ENCODE peak calls at places on chromosomes 5 and 9, in seven cellular contexts. One of them, this sample, is unnamed.

GRCh38 chr5:156124713-156125112 is 202.3 kb upstream of the SGCD start:
- DNase-seq in HCT116: no peak
- DNase-seq in GM12878: no peak
- DNase-seq in K562: no peak
- DNase-seq in H1: no peak
- DNase-seq in SK-N-SH: no peak
- DNase-seq in HepG2: no peak
- DNase-seq in this sample: no peak

GRCh38 chr5:58804331-58804730 is 221.5 kb downstream of the RAB3C start:
- DNase-seq in HepG2: no peak
- DNase-seq in GM12878: no peak
- DNase-seq in K562: no peak
- DNase-seq in H1: no peak
- DNase-seq in SK-N-SH: no peak
- DNase-seq in HCT116: no peak
- DNase-seq in this sample: no peak

GRCh38 chr5:71666321-71666720 is 52.8 kb upstream of the CARTPT start:
- DNase-seq in SK-N-SH: no peak
- DNase-seq in K562: no peak
- DNase-seq in HCT116: no peak
- DNase-seq in GM12878: no peak
- DNase-seq in HepG2: no peak
- DNase-seq in H1: no peak
- DNase-seq in this sample: no peak

GRCh38 chr5:166823360-166823759 is 1468.1 kb upstream of the WWC1 start:
- DNase-seq in HCT116: no peak
- DNase-seq in SK-N-SH: no peak
- DNase-seq in HepG2: no peak
- DNase-seq in K562: no peak
- DNase-seq in H1: no peak
- DNase-seq in GM12878: no peak
- DNase-seq in this sample: no peak

GRCh38 chr9:81522721-81523551 is 166.4 kb downstream of the TLE1 start:
- DNase-seq in SK-N-SH: peak; percentile 55
- DNase-seq in H1: no peak
- DNase-seq in K562: no peak
- DNase-seq in HCT116: peak; percentile 48
- DNase-seq in GM12878: no peak
- DNase-seq in HepG2: peak; percentile 77
- DNase-seq in this sample: peak; percentile 13

GRCh38 chr5:141272906-141273305 is 27.7 kb downstream of the PCDHB15 start:
- DNase-seq in K562: no peak
- DNase-seq in H1: peak; percentile 3
- DNase-seq in HepG2: no peak
- DNase-seq in HCT116: no peak
- DNase-seq in SK-N-SH: no peak
- DNase-seq in GM12878: no peak
- DNase-seq in this sample: no peak

GRCh38 chr5:135428586-135428985 is 18.6 kb downstream of the DCANP1 start:
- DNase-seq in HCT116: no peak
- DNase-seq in H1: no peak
- DNase-seq in SK-N-SH: no peak
- DNase-seq in GM12878: no peak
- DNase-seq in K562: no peak
- DNase-seq in HepG2: no peak
- DNase-seq in this sample: no peak

GRCh38 chr9:73178044-73178443 is 26.4 kb downstream of the ANXA1 start:
- DNase-seq in K562: no peak
- DNase-seq in SK-N-SH: no peak
- DNase-seq in HepG2: no peak
- DNase-seq in HCT116: no peak
- DNase-seq in GM12878: no peak
- DNase-seq in H1: no peak
- DNase-seq in this sample: no peak

GRCh38 chr9:69132391-69132790 is 41.7 kb upstream of the TJP2 start:
- DNase-seq in GM12878: no peak
- DNase-seq in K562: no peak
- DNase-seq in SK-N-SH: no peak
- DNase-seq in HepG2: no peak
- DNase-seq in H1: no peak
- DNase-seq in HCT116: no peak
- DNase-seq in this sample: no peak

GRCh38 chr9:81146684-81147337 is 542.5 kb downstream of the TLE1 start:
- DNase-seq in SK-N-SH: no peak
- DNase-seq in H1: no peak
- DNase-seq in GM12878: no peak
- DNase-seq in HCT116: no peak
- DNase-seq in K562: no peak
- DNase-seq in HepG2: no peak
- DNase-seq in this sample: no peak

GRCh38 chr5:29995154-29995553 is 1198.3 kb upstream of the CDH6 start:
- DNase-seq in SK-N-SH: no peak
- DNase-seq in K562: no peak
- DNase-seq in HepG2: no peak
- DNase-seq in H1: no peak
- DNase-seq in GM12878: no peak
- DNase-seq in HCT116: no peak
- DNase-seq in this sample: no peak

GRCh38 chr5:96601811-96602244 is 60.3 kb upstream of the CAST start:
- DNase-seq in HCT116: peak; percentile 53
- DNase-seq in HepG2: peak; percentile 56
- DNase-seq in GM12878: peak; percentile 16
- DNase-seq in K562: peak; percentile 67
- DNase-seq in H1: no peak
- DNase-seq in SK-N-SH: peak; percentile 67
- DNase-seq in this sample: peak; percentile 79

GRCh38 chr5:76372320-76373054 is 30.6 kb upstream of the IQGAP2 start:
- DNase-seq in K562: peak; percentile 81
- DNase-seq in H1: no peak
- DNase-seq in GM12878: no peak
- DNase-seq in HCT116: peak; percentile 88
- DNase-seq in SK-N-SH: peak; percentile 27
- DNase-seq in HepG2: peak; percentile 76
- DNase-seq in this sample: peak; percentile 39

GRCh38 chr5:57859626-57860025 is 377.0 kb upstream of the ACTBL2 start:
- DNase-seq in H1: no peak
- DNase-seq in GM12878: no peak
- DNase-seq in K562: no peak
- DNase-seq in SK-N-SH: no peak
- DNase-seq in HepG2: no peak
- DNase-seq in HCT116: no peak
- DNase-seq in this sample: no peak

DNA sequence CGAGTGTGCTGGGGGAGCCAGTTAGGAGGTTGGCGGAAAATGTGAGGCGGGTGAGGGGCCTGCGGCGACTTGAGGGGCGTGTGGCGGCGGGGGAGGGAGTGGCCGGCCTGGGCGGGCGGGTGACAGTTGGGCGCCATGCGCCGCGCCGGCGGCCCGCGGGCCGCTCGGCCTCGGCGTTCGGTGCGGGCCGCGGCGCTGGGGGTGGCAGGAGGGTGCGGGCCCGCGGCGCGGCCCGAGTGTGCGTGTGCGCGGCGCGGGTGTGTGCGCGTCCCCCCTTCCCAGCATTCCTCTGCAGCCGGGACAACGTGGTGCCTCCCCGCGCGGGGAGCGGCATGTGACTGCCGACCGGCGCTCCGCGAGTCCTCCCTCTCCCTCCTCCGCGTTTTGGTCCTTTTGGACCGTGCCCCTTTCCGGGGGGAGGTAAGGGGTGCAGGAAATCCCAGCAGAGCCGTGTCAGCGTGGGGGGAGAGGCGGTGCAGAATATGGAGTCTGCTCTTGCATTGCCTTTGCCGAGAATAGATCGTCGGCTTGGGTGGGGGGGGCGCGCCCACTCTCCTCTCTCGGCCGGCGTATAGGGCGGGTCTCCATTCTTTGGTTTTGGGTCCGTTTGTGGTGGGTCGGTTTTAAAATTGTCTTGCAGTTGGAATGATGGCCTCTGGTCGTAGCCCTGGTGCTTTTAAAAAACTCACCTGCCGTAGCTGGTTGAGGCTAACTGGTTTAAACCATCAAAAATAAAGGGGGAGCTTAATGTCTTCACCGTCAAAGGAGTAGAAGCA is 1.9 kb downstream of the LARP1 start:
- DNase-seq in HepG2: no peak
- DNase-seq in K562: peak; percentile 54
- DNase-seq in H1: no peak
- DNase-seq in GM12878: no peak
- DNase-seq in SK-N-SH: peak; percentile 77
- DNase-seq in HCT116: no peak
- DNase-seq in this sample: peak; percentile 74
- TF ChIP-seq JUND in HepG2: no peak
- TF ChIP-seq JUND in K562: no peak
- TF ChIP-seq JUND in H1: no peak
- TF ChIP-seq JUND in GM12878: no peak
- TF ChIP-seq JUND in SK-N-SH: no peak
- TF ChIP-seq JUND in HCT116: no peak
- TF ChIP-seq JUND in this sample: no peak

GRCh38 chr9:37529111-37529510 is 43.4 kb downstream of the POLR1E start:
- DNase-seq in HCT116: no peak
- DNase-seq in K562: no peak
- DNase-seq in H1: no peak
- DNase-seq in SK-N-SH: no peak
- DNase-seq in HepG2: no peak
- DNase-seq in GM12878: peak; percentile 40
- DNase-seq in this sample: no peak
- TF ChIP-seq JUND in HCT116: no peak
- TF ChIP-seq JUND in K562: no peak
- TF ChIP-seq JUND in H1: no peak
- TF ChIP-seq JUND in SK-N-SH: no peak
- TF ChIP-seq JUND in HepG2: no peak
- TF ChIP-seq JUND in GM12878: peak; percentile 69
- TF ChIP-seq JUND in this sample: no peak

DNA sequence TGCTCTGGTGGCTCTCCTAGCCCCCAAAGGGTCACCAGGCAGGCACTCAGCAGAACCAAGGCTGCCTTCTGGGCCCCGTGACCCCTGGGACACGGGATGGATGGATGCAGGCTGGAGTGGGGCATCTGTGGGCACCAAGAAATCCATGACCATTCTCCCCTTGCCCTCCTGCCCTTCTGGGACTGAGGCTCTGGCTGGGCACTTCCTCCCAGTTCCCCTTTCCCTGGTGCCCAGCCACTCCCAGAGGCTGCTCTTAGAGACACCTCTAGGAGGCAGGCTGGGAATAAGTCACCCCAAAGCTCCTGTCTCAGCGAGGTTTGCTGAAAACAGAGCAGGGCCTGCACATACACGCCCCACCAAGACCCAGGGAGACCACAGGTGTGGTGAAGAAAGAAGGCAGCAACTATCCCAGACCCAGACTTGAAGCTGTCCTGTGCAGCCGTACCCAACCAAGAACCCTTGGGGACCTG is 943 bp downstream of the STING1 start:
- DNase-seq in HepG2: no peak
- DNase-seq in GM12878: no peak
- DNase-seq in H1: no peak
- DNase-seq in HCT116: no peak
- DNase-seq in SK-N-SH: peak; percentile 31
- DNase-seq in K562: peak; percentile 34
- DNase-seq in this sample: no peak
- TF ChIP-seq JUND in HepG2: no peak
- TF ChIP-seq JUND in GM12878: no peak
- TF ChIP-seq JUND in H1: no peak
- TF ChIP-seq JUND in HCT116: no peak
- TF ChIP-seq JUND in SK-N-SH: no peak
- TF ChIP-seq JUND in K562: no peak
- TF ChIP-seq JUND in this sample: no peak

DNA sequence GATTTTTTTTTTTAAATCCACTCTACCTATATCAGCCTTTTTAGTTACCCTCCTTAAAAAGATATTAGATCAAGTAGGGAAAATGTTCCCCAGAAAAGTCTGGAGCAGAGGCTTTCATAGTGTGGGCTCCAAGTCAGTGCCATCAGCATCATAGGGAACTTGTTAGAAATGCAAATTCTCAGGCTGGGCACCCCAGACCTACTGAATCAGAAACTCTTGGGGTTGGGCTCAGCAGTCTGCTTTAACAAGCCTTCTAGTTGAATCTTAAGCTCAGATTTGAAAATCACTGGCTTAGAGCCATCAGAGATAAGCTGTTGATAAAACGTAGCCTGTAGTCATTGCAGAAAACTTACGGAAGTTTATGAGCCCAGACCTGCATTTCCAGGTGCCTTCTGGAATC is 140.1 kb downstream of the TMEM38B start:
- DNase-seq in SK-N-SH: no peak
- DNase-seq in H1: no peak
- DNase-seq in GM12878: no peak
- DNase-seq in HepG2: no peak
- DNase-seq in K562: no peak
- DNase-seq in HCT116: no peak
- DNase-seq in this sample: no peak
- TF ChIP-seq JUND in SK-N-SH: no peak
- TF ChIP-seq JUND in H1: no peak
- TF ChIP-seq JUND in GM12878: no peak
- TF ChIP-seq JUND in HepG2: no peak
- TF ChIP-seq JUND in K562: no peak
- TF ChIP-seq JUND in HCT116: no peak
- TF ChIP-seq JUND in this sample: no peak

DNA sequence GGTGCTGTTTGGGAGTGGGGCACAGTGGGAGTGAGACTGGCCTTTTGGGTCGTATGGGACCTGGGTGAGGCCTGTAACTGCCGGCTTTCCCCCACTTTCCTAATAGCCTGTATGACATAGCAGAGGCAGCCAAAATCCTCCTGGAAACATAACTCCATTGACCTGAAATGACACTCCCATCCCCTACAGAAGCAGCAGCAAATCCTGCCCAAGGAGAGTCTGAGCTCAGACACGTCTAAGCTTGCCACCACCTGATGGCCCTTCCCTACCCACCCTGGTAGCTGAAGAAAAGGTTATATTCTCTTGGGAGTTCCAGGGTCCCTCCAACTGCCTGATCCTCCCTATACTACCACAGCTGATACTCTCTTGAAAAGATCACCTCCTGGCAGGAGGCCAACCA is 179.8 kb upstream of the ARRDC3 start:
- DNase-seq in K562: no peak
- DNase-seq in HepG2: no peak
- DNase-seq in HCT116: no peak
- DNase-seq in H1: no peak
- DNase-seq in SK-N-SH: no peak
- DNase-seq in GM12878: no peak
- DNase-seq in this sample: no peak
- TF ChIP-seq JUND in K562: no peak
- TF ChIP-seq JUND in HepG2: no peak
- TF ChIP-seq JUND in HCT116: no peak
- TF ChIP-seq JUND in H1: no peak
- TF ChIP-seq JUND in SK-N-SH: no peak
- TF ChIP-seq JUND in GM12878: no peak
- TF ChIP-seq JUND in this sample: no peak

This sample was measured in T47D.